ENCODE peak calls at places on chromosomes 5 and 9, in five cellular contexts. C is progenitor cell of endocrine pancreas, D is fibroblast of mammary gland, R is psoas muscle, P is cardiac fibroblast. I is an unnamed sample.

GRCh38 chr5:68368686-68369359 is 153.3 kb downstream of the PIK3R1 start:
- DNase-seq in R (no peak), C (no peak), P (peak; percentile 45), D (peak; percentile 26), I (no peak)

GRCh38 chr9:23621166-23621565 is 204.9 kb downstream of the ELAVL2 start:
- DNase-seq in C (no peak), P (no peak), R (no peak), D (peak; percentile 0), I (no peak)

GRCh38 chr5:87829214-87829551 is 416.5 kb upstream of the CCNH start:
- DNase-seq in C (no peak), P (peak; percentile 59), R (peak; percentile 55), D (peak; percentile 85), I (no peak)

GRCh38 chr5:177475563-177476427 is 2.4 kb upstream of the DBN1 start:
- DNase-seq in P (no peak), C (no peak), D (no peak), R (no peak), I (no peak)

GRCh38 chr5:77418601-77419591 is 73.2 kb downstream of the WDR41 start:
- DNase-seq in D (peak; percentile 53), R (no peak), C (no peak), P (peak; percentile 72), I (no peak)

GRCh38 chr5:108753877-108754276 is 6.2 kb downstream of the FER start:
- DNase-seq in P (peak; percentile 67), D (peak; percentile 79), C (no peak), R (no peak), I (no peak)

GRCh38 chr5:97797994-97798451 is 615.0 kb upstream of the RIOK2 start:
- DNase-seq in D (no peak), C (no peak), R (no peak), P (no peak), I (no peak)

GRCh38 chr5:177023247-177023703 is 779 bp downstream of the ZNF346 start:
- DNase-seq in D (no peak), P (peak; percentile 23), C (no peak), R (no peak), I (no peak)

GRCh38 chr9:126507318-126508109 is 106.2 kb upstream of the LMX1B start:
- DNase-seq in P (no peak), R (no peak), C (no peak), D (no peak), I (no peak)

GRCh38 chr9:125477089-125477544 is 215.5 kb downstream of the GAPVD1 start:
- DNase-seq in P (no peak), C (no peak), R (no peak), D (no peak), I (no peak)

GRCh38 chr9:109378316-109378715 is 57.5 kb upstream of the EPB41L4B start:
- DNase-seq in R (no peak), C (no peak), P (no peak), D (no peak), I (no peak)

GRCh38 chr5:38463634-38464521 is 92.6 kb downstream of the LIFR start:
- DNase-seq in P (peak; percentile 93), C (no peak), R (no peak), D (peak; percentile 96), I (no peak)

GRCh38 chr5:117761190-117761589 is 1186.6 kb upstream of the SEMA6A start:
- DNase-seq in D (no peak), C (no peak), P (no peak), R (no peak), I (no peak)

DNA sequence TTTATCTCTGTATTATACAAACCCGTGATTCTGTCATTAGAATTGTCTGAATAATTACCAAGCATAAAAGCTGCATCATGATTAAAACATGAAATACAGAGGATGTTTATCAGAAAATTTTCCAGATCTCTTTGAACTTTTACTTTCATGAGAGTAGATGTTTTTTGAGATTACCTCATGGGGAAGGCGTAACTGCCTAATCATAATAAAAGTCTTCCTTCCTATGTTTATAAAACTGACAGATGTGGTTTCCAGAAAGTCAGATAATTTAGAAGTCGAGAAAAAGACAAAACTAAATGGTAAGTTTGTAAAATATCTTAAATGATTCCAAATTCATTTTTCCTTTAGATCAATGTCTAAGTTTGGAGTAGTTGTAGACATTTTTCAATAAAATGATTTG is 1185.5 kb upstream of the SEMA6A start:
- DNase-seq in C (no peak), R (no peak), D (no peak), P (no peak), I (no peak)
- TF ChIP-seq CTCF in C (no peak), R (no peak), D (no peak), P (no peak), I (no peak)

DNA sequence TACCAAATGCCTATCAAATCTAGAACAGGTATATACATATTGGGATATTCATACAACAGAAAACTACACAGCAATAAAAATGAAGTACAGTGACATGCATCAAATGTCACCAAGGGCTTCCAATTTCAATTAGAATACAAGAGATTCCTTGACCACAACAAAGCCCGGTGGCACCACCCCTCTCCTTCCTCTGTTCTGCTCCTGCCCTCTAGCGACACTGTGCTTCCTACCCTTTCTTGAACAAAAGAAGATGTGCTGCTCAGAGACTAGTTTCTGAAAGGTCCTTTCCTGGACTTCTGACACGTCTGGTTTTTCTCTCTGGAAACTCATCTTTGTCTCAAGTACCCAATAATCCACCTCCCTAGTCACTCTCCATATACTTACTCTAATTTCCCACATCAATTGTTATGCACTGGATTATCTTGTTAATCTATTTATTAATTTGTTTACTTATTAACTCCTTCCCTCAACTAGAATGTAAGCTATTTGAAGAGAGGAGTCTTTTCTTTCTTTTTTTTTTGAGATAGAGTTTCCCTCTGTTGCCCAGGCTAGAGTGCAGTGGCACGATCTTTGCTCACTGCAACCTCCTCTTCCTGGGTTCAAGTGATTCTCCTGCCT is 70.4 kb upstream of the CTSV start:
- DNase-seq in R (no peak), P (peak; percentile 62), D (peak; percentile 42), C (no peak), I (no peak)
- TF ChIP-seq CTCF in R (peak; percentile 56), P (peak; percentile 64), D (peak; percentile 55), C (peak; percentile 38), I (no peak)

GRCh38 chr9:19677929-19678328 is 110.9 kb downstream of the SLC24A2 start:
- DNase-seq in C (no peak), P (no peak), R (no peak), D (no peak), I (no peak)
- TF ChIP-seq CTCF in C (no peak), P (no peak), R (no peak), D (no peak), I (no peak)

DNA sequence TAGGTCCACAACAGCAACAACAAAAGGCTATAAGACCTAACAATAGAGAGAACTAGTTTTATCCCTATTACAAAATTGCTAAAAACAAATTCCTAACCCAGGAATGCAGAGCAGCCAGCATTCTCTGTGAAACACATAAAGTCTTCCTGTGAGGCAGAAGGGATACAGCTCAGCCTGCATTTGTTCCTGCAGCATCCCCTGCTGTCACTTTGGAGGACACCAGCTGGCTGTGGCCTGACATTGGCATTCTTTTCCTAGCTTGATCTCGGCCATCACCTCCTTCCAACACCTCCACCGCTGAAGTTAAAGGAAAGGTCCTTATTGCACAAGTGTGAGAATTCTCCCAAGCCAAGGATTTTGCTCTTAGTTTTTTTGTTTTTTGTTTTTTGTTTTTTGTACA is 186.1 kb downstream of the SNCAIP start:
- DNase-seq in P (no peak), R (no peak), D (no peak), C (no peak), I (no peak)
- TF ChIP-seq CTCF in P (peak; percentile 11), R (no peak), D (no peak), C (peak; percentile 44), I (no peak)

GRCh38 chr5:157560560-157560959 is 15.0 kb downstream of the ADAM19 start:
- DNase-seq in C (no peak), R (no peak), P (peak; percentile 67), D (no peak), I (no peak)
- TF ChIP-seq CTCF in C (no peak), R (no peak), P (no peak), D (no peak), I (no peak)

GRCh38 chr5:8842906-8843590 is 702.8 kb downstream of the SEMA5A start:
- DNase-seq in R (no peak), D (peak; percentile 59), C (no peak), P (peak; percentile 53), I (no peak)
- TF ChIP-seq CTCF in R (no peak), D (peak; percentile 50), C (peak; percentile 21), P (peak; percentile 63), I (no peak)

DNA sequence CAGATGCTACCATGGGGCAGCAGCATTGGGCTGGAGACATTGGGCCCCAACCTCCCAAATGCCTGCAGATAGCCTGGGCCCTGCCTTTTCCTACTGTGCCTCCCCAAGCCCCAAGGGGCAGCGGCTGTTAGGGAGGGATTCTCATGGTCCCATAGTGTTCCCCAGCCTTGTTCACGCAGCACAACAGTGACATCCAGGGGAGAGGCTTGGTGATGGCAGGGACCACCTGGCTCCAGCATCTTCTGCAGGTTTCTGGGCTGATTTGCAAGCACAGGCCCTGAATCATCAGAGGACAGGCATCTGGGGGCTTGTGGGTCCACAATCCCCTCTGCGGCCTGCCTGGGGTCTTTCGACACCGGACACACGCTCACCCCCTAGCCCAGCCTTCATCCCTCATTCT is 354.6 kb downstream of the SLIT3 start:
- DNase-seq in R (no peak), P (peak; percentile 28), C (peak; percentile 9), D (no peak), I (no peak)
- TF ChIP-seq CTCF in R (no peak), P (peak; percentile 45), C (peak; percentile 46), D (peak; percentile 22), I (no peak)

DNA sequence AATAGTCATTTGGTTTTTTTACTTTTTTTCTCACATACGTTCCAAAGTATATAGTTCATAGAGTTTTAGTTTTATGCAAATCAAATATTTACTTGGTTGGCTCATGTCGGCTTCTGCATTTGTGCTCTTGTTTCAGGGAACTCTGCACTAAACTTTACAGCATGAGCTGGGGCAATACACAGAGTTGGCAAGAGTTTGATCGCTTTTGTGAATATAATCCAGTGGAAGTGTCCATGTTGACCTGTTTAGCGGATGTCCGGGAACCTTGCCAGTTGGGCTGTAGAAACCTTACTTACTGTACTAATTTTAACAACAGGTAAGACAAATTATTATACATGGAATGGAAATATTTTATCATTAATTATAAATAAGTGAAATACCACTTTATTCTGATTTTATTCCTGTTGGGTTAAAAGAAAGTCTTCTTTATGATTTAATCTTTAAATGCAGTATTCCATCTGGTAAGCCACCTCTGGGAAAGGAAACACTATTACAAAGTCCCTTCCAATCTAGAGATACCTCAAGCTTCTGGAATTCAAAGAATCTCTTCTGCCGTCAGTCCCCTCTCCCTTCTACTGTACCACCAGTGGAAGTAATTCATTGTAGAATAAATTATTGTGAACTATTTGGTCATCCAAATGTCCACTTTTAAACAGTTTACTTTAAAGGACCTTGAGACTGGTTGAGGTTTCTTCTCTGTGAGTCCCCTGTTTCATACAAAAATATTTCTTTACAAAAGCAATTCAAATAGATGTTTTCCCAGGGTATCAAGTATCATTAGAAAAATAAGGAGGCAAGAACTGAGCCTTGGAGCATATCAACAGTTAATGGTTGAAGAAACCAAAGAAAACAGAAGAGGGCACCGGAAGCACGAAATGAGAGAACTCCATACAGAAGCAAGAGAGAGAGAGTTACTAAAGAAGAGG is 45.2 kb upstream of the GLIPR2 start:
- DNase-seq in P (peak; percentile 84), R (no peak), C (no peak), D (peak; percentile 44), I (peak; percentile 41)
- TF ChIP-seq CTCF in P (no peak), R (no peak), C (no peak), D (peak; percentile 3), I (no peak)

DNA sequence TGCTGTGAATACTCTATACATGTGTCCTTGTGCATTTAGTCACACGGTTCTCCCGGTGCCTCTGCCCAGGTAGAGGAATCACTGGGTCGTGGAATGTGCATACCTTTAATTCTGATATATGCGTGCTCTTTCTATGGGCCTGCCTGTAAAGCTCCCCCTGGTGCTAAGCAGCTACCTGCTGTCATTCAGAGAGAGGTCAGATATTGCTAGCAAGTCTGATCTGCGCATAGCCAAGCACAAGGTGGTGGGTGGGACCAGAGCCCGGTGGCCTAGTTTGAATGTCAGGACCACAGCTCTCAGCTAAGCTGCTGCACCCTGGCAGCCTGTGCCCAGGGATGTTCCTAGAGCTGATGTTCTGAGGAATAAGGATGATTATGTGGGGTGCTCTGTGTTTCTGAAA is 33.4 kb downstream of the TJP2 start:
- DNase-seq in D (no peak), P (no peak), C (no peak), R (no peak), I (no peak)
- TF ChIP-seq CTCF in D (no peak), P (no peak), C (peak; percentile 35), R (no peak), I (no peak)

I was measured in left lung.